ENCODE peak calls at places on chromosomes 11 and 22, in four cellular contexts. J is mesendoderm, U is IMR-90, K is H9. C is an unnamed sample.

GRCh38 chr11:25535462-25535861 is 796.5 kb upstream of the ANO3 start:
- DNase-seq in J (no peak), U (no peak), K (no peak), C (no peak)

GRCh38 chr22:31935961-31936635 is 8.2 kb upstream of the YWHAH start:
- DNase-seq in J (peak; percentile 57), U (no peak), K (no peak), C (no peak)

GRCh38 chr11:34176980-34177319 is 71.5 kb downstream of the NAT10 start:
- DNase-seq in J (no peak), U (no peak), K (no peak), C (no peak)

GRCh38 chr22:44212936-44213335 is 32.2 kb downstream of the PARVG start:
- DNase-seq in J (no peak), U (no peak), K (no peak), C (no peak)

GRCh38 chr11:23311986-23312940 is 452.0 kb upstream of the CCDC179 start:
- DNase-seq in J (peak; percentile 61), U (peak; percentile 74), K (no peak), C (no peak)

GRCh38 chr11:128354476-128354875 is 232.9 kb downstream of the ETS1 start:
- DNase-seq in J (no peak), U (peak; percentile 58), K (no peak), C (no peak)

GRCh38 chr22:19989725-19990067 is 26.9 kb downstream of the ARVCF start:
- DNase-seq in J (no peak), U (no peak), K (no peak), C (no peak)

GRCh38 chr11:124846058-124846719 is 19.0 kb upstream of the ROBO3 start:
- DNase-seq in J (no peak), U (no peak), K (no peak), C (no peak)

GRCh38 chr22:41994506-41994905 is 4.1 kb upstream of the WBP2NL start:
- DNase-seq in J (peak; percentile 14), U (no peak), K (no peak), C (no peak)

GRCh38 chr11:73396251-73396930 is 20.2 kb downstream of the RELT start:
- DNase-seq in J (no peak), U (no peak), K (no peak), C (no peak)

GRCh38 chr11:73396985-73397384 is 20.8 kb downstream of the RELT start:
- DNase-seq in J (no peak), U (no peak), K (no peak), C (no peak)

GRCh38 chr11:73394416-73395296 is 18.5 kb downstream of the RELT start:
- DNase-seq in J (no peak), U (no peak), K (no peak), C (no peak)

GRCh38 chr11:73393479-73394415 is 17.5 kb downstream of the RELT start:
- DNase-seq in J (peak; percentile 87), U (peak; percentile 82), K (peak; percentile 86), C (peak; percentile 89)

DNA sequence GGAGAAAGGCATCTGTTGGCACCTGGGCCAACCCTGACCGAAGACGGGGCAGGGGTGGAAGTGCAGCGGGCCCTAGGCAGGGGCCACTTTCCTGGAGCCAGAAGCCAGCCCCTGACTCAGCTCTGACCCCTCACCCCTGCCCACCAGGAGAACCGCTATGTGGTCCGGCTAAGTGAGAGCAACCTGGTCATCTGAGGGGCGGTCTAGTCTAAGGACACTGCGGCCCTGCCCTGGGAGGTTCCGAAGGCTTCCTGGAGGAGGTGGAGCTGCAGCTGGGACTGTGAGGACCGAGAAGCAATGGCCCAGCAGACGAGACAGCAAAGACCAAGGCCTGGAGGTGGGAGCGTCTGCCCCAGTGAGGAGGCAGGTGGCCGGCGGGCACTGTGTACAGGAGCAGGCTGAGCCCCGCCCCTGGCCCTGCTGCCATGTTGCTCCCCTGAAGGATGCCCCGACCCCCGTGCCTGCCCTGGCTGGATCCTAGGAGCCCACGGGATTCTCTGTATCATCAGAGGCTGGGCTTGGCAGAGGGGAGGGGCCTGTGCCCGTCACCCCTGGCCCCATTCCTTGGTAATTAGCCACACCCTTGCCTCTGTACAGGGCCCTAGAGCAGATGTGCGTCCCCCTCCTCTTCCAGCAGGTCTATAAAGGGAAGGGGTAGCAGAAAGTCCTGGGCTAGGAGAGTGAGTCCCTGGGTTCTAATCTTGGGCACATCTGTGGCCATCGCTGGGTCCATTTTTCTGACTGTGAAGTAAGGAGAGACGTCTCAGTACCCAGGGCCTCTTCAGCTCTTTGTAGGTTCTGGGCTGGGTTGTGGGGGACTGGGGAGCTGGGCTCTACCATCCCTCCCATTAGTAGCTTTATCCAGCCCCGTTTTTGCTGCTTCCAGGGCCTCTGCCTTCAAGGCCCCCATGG is 19.4 kb downstream of the RELT start:
- DNase-seq in J (no peak), U (no peak), K (no peak), C (no peak)
- H4K5ac ChIP-seq in J (no peak overlapping the region), U (no peak overlapping the region), K (no peak overlapping the region), C (no peak overlapping the region)

GRCh38 chr22:46159777-46160176 is 9.5 kb downstream of the PPARA start:
- DNase-seq in J (no peak), U (no peak), K (no peak), C (no peak)
- H4K5ac ChIP-seq in J (no peak overlapping the region), U (no peak overlapping the region), K (no peak overlapping the region), C (no peak overlapping the region)

GRCh38 chr11:86916330-86916729 is 38.9 kb downstream of the FZD4 start:
- DNase-seq in J (peak; percentile 57), U (peak; percentile 76), K (no peak), C (no peak)

GRCh38 chr11:86912238-86912637 is 43.0 kb downstream of the FZD4 start:
- DNase-seq in J (no peak), U (no peak), K (no peak), C (no peak)

GRCh38 chr11:86917577-86917976 is 37.6 kb downstream of the FZD4 start:
- DNase-seq in J (no peak), U (no peak), K (no peak), C (no peak)

GRCh38 chr11:86918943-86919342 is 36.3 kb downstream of the FZD4 start:
- DNase-seq in J (no peak), U (no peak), K (no peak), C (no peak)

GRCh38 chr11:86914836-86915519 is 40.2 kb downstream of the FZD4 start:
- DNase-seq in J (no peak), U (no peak), K (no peak), C (no peak)
- H4K5ac ChIP-seq in J (no peak overlapping the region), U (no peak overlapping the region), K (no peak overlapping the region), C (no peak overlapping the region)

GRCh38 chr11:64829536-64830251 is 14.8 kb downstream of the CDC42BPG start:
- DNase-seq in J (no peak), U (no peak), K (no peak), C (no peak)
- H4K5ac ChIP-seq in J (no peak overlapping the region), U (no peak overlapping the region), K (no peak overlapping the region), C (no peak overlapping the region)